ENCODE peak calls at places on chromosomes 12 and 14, in five cellular contexts. I is PC-3, E is neural progenitor cell, V is GM23338, A is GM23248. K is an unnamed sample.

GRCh38 chr12:132596016-132596415 is 14.4 kb downstream of the LRCOL1 start:
- DNase-seq in E (no peak), A (peak; percentile 32), V (no peak), I (peak; percentile 59), K (peak; percentile 54)

GRCh38 chr12:20368653-20369163 is 371 bp downstream of the PDE3A start:
- DNase-seq in E (peak; percentile 76), I (no peak), V (peak; percentile 69), A (peak; percentile 63), K (peak; percentile 63)

GRCh38 chr14:104882325-104882973 is 17.4 kb downstream of the CEP170B start:
- DNase-seq in A (no peak), V (peak; percentile 71), I (peak; percentile 82), E (peak; percentile 67), K (peak; percentile 75)

GRCh38 chr12:40152783-40153383 is 47.0 kb upstream of the SLC2A13 start:
- DNase-seq in V (peak; percentile 65), I (peak; percentile 68), E (peak; percentile 50), A (peak; percentile 45), K (peak; percentile 65)

GRCh38 chr12:41277019-41277770 is 89.1 kb downstream of the PDZRN4 start:
- DNase-seq in A (peak; percentile 75), V (peak; percentile 65), E (peak; percentile 69), I (peak; percentile 57), K (peak; percentile 56)

GRCh38 chr12:9786726-9787339 is 26.1 kb upstream of the CD69 start:
- DNase-seq in E (peak; percentile 14), I (no peak), A (no peak), V (no peak), K (no peak)

GRCh38 chr12:120711411-120711810 is 1.2 kb downstream of the UNC119B start:
- DNase-seq in A (peak; percentile 24), V (no peak), I (no peak), E (peak; percentile 8), K (no peak)

GRCh38 chr12:74227846-74228545 is 309.6 kb upstream of the ATXN7L3B start:
- DNase-seq in V (no peak), A (no peak), I (no peak), E (no peak), K (no peak)

GRCh38 chr12:123242083-123242904 is 9.1 kb downstream of the MTRFR start:
- DNase-seq in I (no peak), E (no peak), A (no peak), V (no peak), K (peak; percentile 20)

GRCh38 chr12:113241191-113242017 is 20.1 kb downstream of the TPCN1 start:
- DNase-seq in E (no peak), V (no peak), A (peak; percentile 94), I (peak; percentile 97), K (peak; percentile 78)

GRCh38 chr12:31749024-31749704 is 20.3 kb upstream of the AMN1 start:
- DNase-seq in E (no peak), V (peak; percentile 89), A (peak; percentile 96), I (peak; percentile 96), K (peak; percentile 89)

GRCh38 chr14:32545109-32545857 is 216.2 kb downstream of the AKAP6 start:
- DNase-seq in V (no peak), A (peak; percentile 46), E (no peak), I (no peak), K (no peak)

GRCh38 chr14:77616133-77616453 is 344 bp downstream of the SPTLC2 start:
- DNase-seq in V (no peak), I (no peak), E (no peak), A (peak; percentile 48), K (no peak)

GRCh38 chr12:127143020-127143419 is 1124.0 kb upstream of the TMEM132C start:
- DNase-seq in I (no peak), A (no peak), E (peak; percentile 90), V (peak; percentile 56), K (no peak)

GRCh38 chr12:63820427-63820826 is 24.1 kb upstream of the SRGAP1 start:
- DNase-seq in V (no peak), I (no peak), E (no peak), A (no peak), K (no peak)

GRCh38 chr12:34405286-34406227 is 383.3 kb downstream of the ALG10 start:
- DNase-seq in I (no peak), E (no peak), A (no peak), V (no peak), K (peak; percentile 2)

GRCh38 chr14:38751459-38751858 is 351.6 kb downstream of the SEC23A start:
- DNase-seq in E (no peak), I (no peak), V (no peak), A (no peak), K (no peak)

GRCh38 chr14:71623939-71624338 is 308.3 kb upstream of the RGS6 start:
- DNase-seq in V (no peak), I (no peak), E (no peak), A (no peak), K (no peak)

GRCh38 chr14:104925941-104926609 is 1.4 kb downstream of the PLD4 start:
- DNase-seq in I (no peak), E (no peak), V (no peak), A (no peak), K (no peak)

GRCh38 chr14:63800651-63801385 is 52.0 kb upstream of the SYNE2 start:
- DNase-seq in V (no peak), E (no peak), A (no peak), I (peak; percentile 19), K (no peak)

GRCh38 chr12:38892090-38892786 is 13.2 kb downstream of the CPNE8 start:
- DNase-seq in I (no peak), A (peak; percentile 13), V (no peak), E (no peak), K (peak; percentile 80)

GRCh38 chr14:81655423-81656314 is 122.0 kb upstream of the SEL1L start:
- DNase-seq in E (no peak), A (no peak), I (no peak), V (peak; percentile 40), K (peak; percentile 14)

GRCh38 chr14:106842687-106843086 is 1316.3 kb downstream of the TMEM121 start:
- DNase-seq in I (peak; percentile 34), V (no peak), A (no peak), E (no peak), K (no peak)

GRCh38 chr14:75005357-75005756 is 2.6 kb downstream of the EIF2B2 start:
- DNase-seq in I (peak; percentile 26), V (no peak), E (no peak), A (no peak), K (no peak)

GRCh38 chr14:58106446-58106845 is 45.6 kb downstream of the ARMH4 start:
- DNase-seq in I (no peak), A (no peak), E (no peak), V (no peak), K (no peak)

GRCh38 chr12:69553626-69554248 is 31.5 kb upstream of the CCT2 start:
- DNase-seq in I (peak; percentile 69), V (no peak), A (peak; percentile 74), E (no peak), K (peak; percentile 57)

GRCh38 chr12:98355322-98355721 is 160.1 kb upstream of the TMPO start:
- DNase-seq in I (peak; percentile 58), A (peak; percentile 38), V (no peak), E (no peak), K (no peak)
- TF ChIP-seq EZH2phosphoT487 in I (no peak), A (no peak), V (no peak), E (no peak), K (no peak)

DNA sequence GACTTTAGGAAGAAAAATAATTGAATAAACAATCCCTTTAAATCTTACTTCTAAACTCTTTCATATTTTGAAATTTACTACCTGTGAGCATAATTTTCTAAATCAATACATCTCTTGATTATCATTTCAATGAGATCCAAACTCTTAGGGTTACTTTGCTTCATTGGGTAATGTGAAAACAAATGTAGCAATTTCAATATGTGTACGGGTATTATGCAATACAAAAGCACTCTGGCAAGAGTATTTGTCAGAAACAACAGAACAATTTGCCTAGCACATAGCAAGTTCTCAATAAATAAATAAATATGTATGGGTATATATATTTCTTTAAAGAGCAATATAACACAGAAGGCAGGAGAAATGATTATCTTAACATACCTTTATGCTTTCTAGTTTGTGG is 77.1 kb downstream of the PLEKHG7 start:
- DNase-seq in A (peak; percentile 26), E (no peak), I (no peak), V (no peak), K (no peak)
- H3K27ac ChIP-seq in A (no peak overlapping the region), E (no peak overlapping the region), I (no peak overlapping the region), V (no peak overlapping the region), K (no peak overlapping the region)

DNA sequence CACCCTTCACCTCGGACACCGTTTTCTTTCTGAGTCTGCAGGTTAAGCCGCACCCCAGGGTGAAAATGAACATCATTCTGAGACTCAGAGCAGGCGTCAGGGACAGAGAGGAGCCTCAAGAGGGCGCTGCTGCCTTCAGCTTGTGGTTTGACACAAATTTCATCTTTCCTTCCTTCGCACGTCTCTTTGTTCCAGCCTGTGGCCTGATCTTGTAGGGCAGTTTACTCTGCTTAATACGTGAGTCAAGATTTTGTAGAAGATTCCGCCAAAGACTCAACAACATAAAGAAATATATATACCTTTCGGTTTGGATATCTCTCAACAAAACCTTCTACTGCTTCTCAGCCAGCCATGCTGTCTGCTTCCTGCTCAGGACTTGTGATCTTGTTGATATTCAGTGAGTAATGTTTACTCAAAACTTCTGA is 329.3 kb upstream of the OR4E1 start:
- DNase-seq in V (peak; percentile 87), I (peak; percentile 29), E (peak; percentile 79), A (peak; percentile 4), K (peak; percentile 62)
- TF ChIP-seq EZH2phosphoT487 in V (no peak), I (no peak), E (no peak), A (no peak), K (no peak)

GRCh38 chr12:12897286-12897685 is 5.9 kb downstream of the GPRC5A start:
- DNase-seq in E (no peak), A (no peak), V (no peak), I (no peak), K (no peak)
- H3K27ac ChIP-seq in E (no peak overlapping the region), A (no peak overlapping the region), V (no peak overlapping the region), I (peak overlapping the region; percentile 45), K (no peak overlapping the region)

GRCh38 chr12:26056335-26056734 is 68.5 kb downstream of the BHLHE41 start:
- DNase-seq in I (peak; percentile 94), A (peak; percentile 48), E (no peak), V (no peak), K (no peak)
- TF ChIP-seq EZH2phosphoT487 in I (no peak), A (no peak), E (no peak), V (no peak), K (no peak)

K was measured in hepatocyte.